ENCODE peak calls at places on chromosome 19, in nine cellular contexts. T is tibial nerve, N is astrocyte of the cerebellum, J is K562, X is heart left ventricle, S is uterus, C is DND-41, I is BJ, R is heart right ventricle. Y is an unnamed sample.

GRCh38 chr19:49436381-49437017 is 4.8 kb downstream of the SLC17A7 start:
- DNase-seq in T (no peak), N (no peak), J (peak), X (no peak), S (no peak), C (peak), I (no peak), R (no peak), Y (no peak)

GRCh38 chr19:10230904-10231623 is at the start of gene S1PR2:
- DNase-seq in T (peak), N (no peak), J (peak), X (peak), S (peak), C (peak), I (no peak), R (peak), Y (peak)

GRCh38 chr19:56167064-56167578 is 8.7 kb upstream of the GALP start:
- DNase-seq in T (no peak), N (no peak), J (no peak), X (no peak), S (no peak), C (peak), I (no peak), R (no peak), Y (peak)

GRCh38 chr19:44624840-44625354 is 11.5 kb downstream of the IGSF23 start:
- DNase-seq in T (no peak), N (no peak), J (no peak), X (no peak), S (no peak), C (no peak), I (no peak), R (no peak), Y (no peak)

GRCh38 chr19:48145596-48146254 is 24.4 kb downstream of the LIG1 start:
- DNase-seq in T (no peak), N (no peak), J (no peak), X (no peak), S (no peak), C (no peak), I (no peak), R (no peak), Y (no peak)

GRCh38 chr19:5775668-5776309 is 8.8 kb downstream of the PRR22 start:
- DNase-seq in T (no peak), N (no peak), J (no peak), X (no peak), S (no peak), C (no peak), I (peak), R (no peak), Y (peak)

GRCh38 chr19:41939861-41940442 is 11.7 kb upstream of the ERFL start:
- DNase-seq in T (no peak), N (no peak), J (peak), X (no peak), S (no peak), C (no peak), I (no peak), R (no peak), Y (no peak)

GRCh38 chr19:38145627-38146026 is 78.4 kb downstream of the DPF1 start:
- DNase-seq in T (no peak), N (no peak), J (no peak), X (no peak), S (no peak), C (no peak), I (no peak), R (no peak), Y (peak)

GRCh38 chr19:55658846-55659459 is 4.1 kb downstream of the U2AF2 start:
- DNase-seq in T (no peak), N (no peak), J (no peak), X (no peak), S (no peak), C (no peak), I (no peak), R (no peak), Y (no peak)

GRCh38 chr19:30106417-30107095 is 164.5 kb downstream of the URI1 start:
- DNase-seq in T (no peak), N (no peak), J (no peak), X (no peak), S (no peak), C (no peak), I (no peak), R (no peak), Y (no peak)

GRCh38 chr19:46634656-46635218 is 1.3 kb downstream of the GNG8 start:
- DNase-seq in T (no peak), N (no peak), J (no peak), X (no peak), S (no peak), C (no peak), I (no peak), R (no peak), Y (no peak)

GRCh38 chr19:48962029-48962848 is 2.9 kb upstream of the FTL start:
- DNase-seq in T (no peak), N (no peak), J (peak), X (peak), S (no peak), C (no peak), I (no peak), R (peak), Y (peak)

GRCh38 chr19:58268344-58268743 is 10.4 kb upstream of the ZNF8 start:
- DNase-seq in T (no peak), N (no peak), J (no peak), X (no peak), S (no peak), C (no peak), I (no peak), R (no peak), Y (no peak)

GRCh38 chr19:39352549-39353285 is 10.5 kb downstream of the SAMD4B start:
- DNase-seq in T (no peak), N (no peak), J (no peak), X (no peak), S (no peak), C (no peak), I (no peak), R (no peak), Y (peak)

GRCh38 chr19:46426035-46426505 is 2.7 kb downstream of the PNMA8C start:
- DNase-seq in T (no peak), N (no peak), J (no peak), X (no peak), S (no peak), C (no peak), I (no peak), R (no peak), Y (peak)

GRCh38 chr19:39430675-39431593 is 4.8 kb downstream of the RPS16 start:
- DNase-seq in T (no peak), N (peak), J (peak), X (no peak), S (no peak), C (no peak), I (no peak), R (peak), Y (peak)

GRCh38 chr19:36265856-36266374 is 51.0 kb downstream of the ZNF146 start:
- DNase-seq in T (no peak), N (no peak), J (peak), X (no peak), S (no peak), C (no peak), I (no peak), R (no peak), Y (no peak)

GRCh38 chr19:51327066-51327985 is 14.6 kb downstream of the VSIG10L start:
- DNase-seq in T (no peak), N (no peak), J (peak), X (peak), S (no peak), C (no peak), I (no peak), R (no peak), Y (peak)

GRCh38 chr19:50362656-50363424 is 2.6 kb downstream of the NAPSA start:
- DNase-seq in T (no peak), N (no peak), J (peak), X (no peak), S (no peak), C (no peak), I (no peak), R (no peak), Y (no peak)

GRCh38 chr19:39671739-39672363 is 16.1 kb downstream of the LGALS16 start:
- DNase-seq in T (no peak), N (peak), J (no peak), X (no peak), S (no peak), C (peak), I (no peak), R (peak), Y (peak)

GRCh38 chr19:19820774-19821315 is 705 bp downstream of the ZNF506 start:
- DNase-seq in T (no peak), N (no peak), J (no peak), X (no peak), S (no peak), C (peak), I (no peak), R (no peak), Y (peak)

GRCh38 chr19:2724148-2724557 is 3.0 kb upstream of the DIRAS1 start:
- DNase-seq in T (no peak), N (no peak), J (no peak), X (peak), S (no peak), C (no peak), I (no peak), R (no peak), Y (no peak)

GRCh38 chr19:42528354-42529247 is at the start of gene CEACAM1:
- DNase-seq in T (no peak), N (no peak), J (no peak), X (no peak), S (no peak), C (peak), I (no peak), R (peak), Y (no peak)

GRCh38 chr19:6476155-6476895 is 5.3 kb downstream of the DENND1C start:
- DNase-seq in T (no peak), N (peak), J (peak), X (no peak), S (no peak), C (peak), I (no peak), R (no peak), Y (peak)

GRCh38 chr19:35449347-35450043 is 1.4 kb downstream of the FFAR2 start:
- DNase-seq in T (no peak), N (no peak), J (no peak), X (no peak), S (no peak), C (no peak), I (no peak), R (no peak), Y (no peak)

GRCh38 chr19:11964858-11965645 is at the start of gene ZNF763:
- DNase-seq in T (peak), N (no peak), J (peak), X (peak), S (peak), C (peak), I (peak), R (peak), Y (peak)

GRCh38 chr19:20259615-20260014 is 92.6 kb downstream of the ZNF486 start:
- DNase-seq in T (no peak), N (no peak), J (no peak), X (no peak), S (no peak), C (no peak), I (no peak), R (no peak), Y (no peak)

GRCh38 chr19:56919308-56919995 is 78.9 kb upstream of the PEG3 start:
- DNase-seq in T (no peak), N (no peak), J (no peak), X (no peak), S (no peak), C (no peak), I (no peak), R (no peak), Y (no peak)

GRCh38 chr19:5828661-5829566 is 10.6 kb downstream of the FUT6 start:
- DNase-seq in T (no peak), N (no peak), J (peak), X (peak), S (no peak), C (no peak), I (no peak), R (peak), Y (no peak)

GRCh38 chr19:49059056-49059455 is 1.5 kb upstream of the CGB7 start:
- DNase-seq in T (no peak), N (no peak), J (no peak), X (no peak), S (no peak), C (no peak), I (no peak), R (no peak), Y (no peak)

GRCh38 chr19:45554481-45554880 is 30.1 kb downstream of the OPA3 start:
- DNase-seq in T (no peak), N (no peak), J (no peak), X (no peak), S (no peak), C (no peak), I (no peak), R (no peak), Y (no peak)

GRCh38 chr19:43457809-43458208 is 7.6 kb downstream of the LYPD3 start:
- DNase-seq in T (no peak), N (no peak), J (no peak), X (no peak), S (no peak), C (no peak), I (no peak), R (no peak), Y (no peak)

GRCh38 chr19:44554641-44555246 is 25.3 kb upstream of the CEACAM20 start:
- DNase-seq in T (no peak), N (no peak), J (no peak), X (no peak), S (no peak), C (no peak), I (no peak), R (no peak), Y (no peak)

GRCh38 chr19:43525836-43526771 is 897 bp downstream of the ETHE1 start:
- DNase-seq in T (no peak), N (no peak), J (peak), X (peak), S (peak), C (no peak), I (no peak), R (no peak), Y (no peak)

GRCh38 chr19:4715529-4716221 is 8.0 kb downstream of the DPP9 start:
- DNase-seq in T (no peak), N (no peak), J (no peak), X (peak), S (no peak), C (no peak), I (no peak), R (no peak), Y (no peak)

GRCh38 chr19:51811344-51811743 is 16.4 kb downstream of the FPR3 start:
- DNase-seq in T (no peak), N (no peak), J (no peak), X (peak), S (no peak), C (no peak), I (no peak), R (no peak), Y (no peak)

GRCh38 chr19:35975608-35976214 is 19.3 kb upstream of the SDHAF1 start:
- DNase-seq in T (no peak), N (no peak), J (peak), X (no peak), S (no peak), C (peak), I (no peak), R (no peak), Y (peak)

DNA sequence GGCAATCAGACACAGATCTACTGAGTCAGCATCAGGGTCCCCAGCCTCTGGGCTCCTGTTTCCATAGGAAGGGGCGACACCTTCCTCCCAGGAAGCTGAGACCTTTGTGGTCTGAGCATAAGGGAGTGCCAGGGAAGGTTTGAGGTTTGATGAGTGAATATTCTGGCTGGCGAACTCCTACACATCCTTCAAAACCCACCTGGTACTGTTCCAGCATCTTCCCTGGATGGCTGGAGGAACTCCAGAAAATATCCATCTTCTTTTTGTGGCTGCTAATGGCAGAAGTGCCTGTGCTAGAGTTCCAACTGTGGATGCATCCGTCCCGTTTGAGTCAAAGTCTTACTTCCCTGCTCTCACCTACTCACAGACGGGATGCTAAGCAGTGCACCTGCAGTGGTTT is 9.2 kb downstream of the INSL3 start:
- DNase-seq in T (no peak), N (no peak), J (no peak), X (no peak), S (no peak), C (no peak), I (no peak), R (no peak), Y (no peak)
- TF ChIP-seq CTCF in T (no peak), N (no peak), J (no peak), X (no peak), S (no peak), C (no peak), I (no peak), R (no peak), Y (no peak)

DNA sequence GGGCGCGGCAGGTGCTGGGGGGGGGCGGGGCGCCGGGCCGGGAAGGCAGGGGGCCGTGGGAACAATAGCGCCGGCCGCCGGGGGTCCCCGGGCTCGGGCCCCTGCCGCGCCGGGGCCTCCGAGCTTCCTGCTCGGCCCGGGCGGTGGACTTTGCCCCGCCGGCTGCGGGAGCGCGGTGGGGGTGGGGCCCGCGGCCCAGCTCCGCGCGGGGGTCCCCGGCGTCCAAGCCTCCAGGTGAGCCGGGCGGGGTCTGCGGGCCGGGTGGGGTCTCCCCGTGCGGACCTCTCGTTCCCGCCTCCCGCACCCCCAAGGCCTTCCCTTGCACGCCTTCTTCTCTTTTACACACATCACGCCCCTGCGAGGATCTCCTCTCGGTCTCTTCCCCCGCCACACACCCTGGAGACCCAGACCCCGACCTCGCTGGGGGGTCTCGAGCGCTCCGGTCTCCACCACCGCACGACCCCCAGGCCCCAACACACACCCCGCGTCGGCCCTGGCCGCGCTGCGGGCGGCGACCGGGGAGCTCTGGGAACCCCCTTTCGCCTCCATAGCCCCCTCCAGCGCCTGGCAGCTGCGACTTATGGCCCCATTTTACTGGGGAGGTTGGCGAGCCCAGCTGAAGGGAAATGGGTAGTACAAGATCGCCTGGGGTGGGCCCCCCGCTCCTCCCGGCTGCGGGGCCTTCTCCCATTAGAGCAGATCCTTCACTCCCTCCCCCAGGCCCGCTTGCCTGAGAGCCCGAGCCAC is 701 bp downstream of the CAMSAP3 start:
- DNase-seq in T (no peak), N (no peak), J (no peak), X (no peak), S (no peak), C (no peak), I (no peak), R (no peak), Y (no peak)
- H3K4me3 ChIP-seq in T (peak), N (no peak), J (no peak), X (no peak), S (no peak), C (no peak), I (no peak), R (peak), Y (no peak)

GRCh38 chr19:13037161-13037560 is 41.9 kb downstream of the NFIX start:
- DNase-seq in T (no peak), N (no peak), J (no peak), X (no peak), S (no peak), C (no peak), I (no peak), R (no peak), Y (peak)

GRCh38 chr19:13035820-13036365 is 40.6 kb downstream of the NFIX start:
- DNase-seq in T (no peak), N (no peak), J (no peak), X (no peak), S (no peak), C (no peak), I (no peak), R (no peak), Y (no peak)

GRCh38 chr19:13034636-13035035 is 39.4 kb downstream of the NFIX start:
- DNase-seq in T (no peak), N (no peak), J (no peak), X (no peak), S (no peak), C (no peak), I (no peak), R (no peak), Y (no peak)

GRCh38 chr19:13037718-13038117 is 42.4 kb downstream of the NFIX start:
- DNase-seq in T (no peak), N (no peak), J (no peak), X (no peak), S (no peak), C (no peak), I (no peak), R (no peak), Y (no peak)

DNA sequence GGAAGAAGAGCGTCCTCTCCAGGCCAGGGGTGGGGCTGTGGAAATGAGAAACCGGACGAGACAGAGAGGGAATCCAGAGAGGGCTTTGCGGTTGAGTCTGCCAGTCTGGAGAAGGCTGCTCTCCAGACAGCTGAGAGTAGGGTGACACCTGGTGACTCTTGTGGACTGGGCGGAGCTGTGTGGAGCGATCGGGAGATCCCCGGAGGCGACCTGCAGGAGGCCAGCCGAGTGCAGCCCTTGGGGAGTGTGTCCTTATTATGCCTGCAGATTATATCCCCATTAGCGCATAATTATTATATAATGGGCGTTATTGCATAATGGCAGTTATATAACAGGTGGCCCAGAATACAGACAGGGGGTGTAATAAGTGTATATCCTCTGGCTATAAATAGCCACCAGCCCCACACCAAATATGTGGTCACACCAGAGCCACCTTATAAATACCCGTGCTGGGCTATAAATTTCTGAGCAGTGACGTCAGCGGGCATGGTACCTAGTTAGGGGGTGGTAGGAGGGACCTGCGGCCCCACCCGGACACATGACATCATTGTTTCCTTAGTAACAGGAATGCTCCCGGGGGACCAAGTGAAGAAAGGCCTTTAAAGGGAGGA is 41.2 kb downstream of the NFIX start:
- DNase-seq in T (no peak), N (no peak), J (no peak), X (peak), S (no peak), C (no peak), I (no peak), R (no peak), Y (peak)
- TF ChIP-seq CTCF in T (no peak), N (no peak), J (peak), X (peak), S (no peak), C (no peak), I (no peak), R (peak), Y (peak)

DNA sequence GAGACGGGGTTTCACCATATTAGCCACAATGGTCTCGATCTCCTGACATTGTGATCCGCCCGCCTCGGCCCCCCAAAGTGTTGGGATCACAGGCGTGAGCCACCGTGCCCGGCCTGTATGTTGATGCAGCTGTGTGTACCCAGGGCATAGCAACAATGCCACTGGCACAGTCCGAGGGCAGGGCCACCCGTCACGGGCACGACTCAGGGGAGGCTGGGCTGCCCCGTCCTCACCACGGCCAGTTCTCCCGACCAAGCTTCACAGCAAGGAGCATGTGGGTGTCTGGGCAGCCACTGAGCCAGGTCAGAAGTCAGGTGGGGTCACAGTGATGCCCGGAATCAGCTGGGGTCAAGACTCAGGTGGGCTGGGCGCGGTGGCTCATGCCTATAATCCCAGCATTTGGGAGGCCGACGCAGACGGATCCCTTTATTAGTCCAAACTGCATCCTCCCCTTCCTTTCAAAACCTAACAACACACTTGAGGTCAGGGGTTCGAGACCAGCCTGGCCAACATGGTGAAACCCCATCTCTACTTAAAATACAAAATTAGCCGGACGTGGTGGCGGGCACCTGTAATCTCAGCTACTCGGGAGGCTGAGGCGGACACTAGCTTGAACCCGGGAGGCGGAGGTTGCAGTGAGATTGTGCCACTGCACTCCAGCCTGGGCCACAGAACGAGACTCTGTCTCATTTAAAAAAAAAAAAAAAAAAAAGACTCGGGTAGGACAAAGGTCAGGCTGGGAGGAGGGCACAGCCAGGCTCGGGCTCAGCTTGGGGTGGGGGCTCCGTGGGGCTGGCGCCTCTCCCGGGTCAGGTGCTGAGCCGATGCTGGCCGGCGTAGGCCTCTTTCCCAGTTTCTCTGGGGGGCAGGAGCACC is 1.2 kb upstream of the CDC34 start:
- DNase-seq in T (no peak), N (no peak), J (no peak), X (no peak), S (no peak), C (no peak), I (no peak), R (no peak), Y (no peak)
- H3K4me3 ChIP-seq in T (peak), N (peak), J (peak), X (peak), S (peak), C (peak), I (peak), R (peak), Y (peak)